ENCODE peak calls at places on chromosomes 4 and X, in eight cellular contexts. V, C, Y, F, M, U, L and A are unnamed samples.

GRCh38 chr4:11814758-11815157 is 386.1 kb upstream of the HS3ST1 start:
- DNase-seq in F (no peak), C (no peak), L (no peak), M (no peak), Y (no peak), V (peak; percentile 42), U (peak; percentile 81), A (no peak)

GRCh38 chr4:168605411-168605810 is 108.6 kb downstream of the PALLD start:
- DNase-seq in C (no peak), M (no peak), V (peak; percentile 73), Y (peak; percentile 46), F (no peak), U (peak; percentile 60), L (no peak), A (no peak)

GRCh38 chrX:22486326-22486725 is 213.6 kb downstream of the CBLL2 start:
- DNase-seq in C (no peak), V (no peak), F (no peak), M (no peak), Y (peak; percentile 0), U (peak; percentile 1), L (no peak), A (no peak)

GRCh38 chr4:26410385-26411293 is 79.6 kb downstream of the CCKAR start:
- DNase-seq in L (no peak), V (peak; percentile 63), F (no peak), U (peak; percentile 73), Y (peak; percentile 71), M (peak; percentile 18), C (no peak), A (no peak)

GRCh38 chr4:102715057-102715456 is 45.7 kb downstream of the MANBA start:
- DNase-seq in C (no peak), M (no peak), L (no peak), F (no peak), U (no peak), V (no peak), Y (no peak), A (no peak)

GRCh38 chr4:47704693-47705325 is 133.1 kb downstream of the CORIN start:
- DNase-seq in F (no peak), Y (peak; percentile 28), U (peak; percentile 36), L (no peak), M (peak; percentile 48), C (peak; percentile 35), V (peak; percentile 28), A (no peak)

GRCh38 chr4:107721436-107722090 is 1.5 kb upstream of the PAPSS1 start:
- DNase-seq in U (no peak), V (no peak), M (peak; percentile 46), F (no peak), L (no peak), C (no peak), Y (no peak), A (peak; percentile 74)

GRCh38 chrX:115339441-115340025 is 50.0 kb downstream of the LUZP4 start:
- DNase-seq in V (peak; percentile 8), C (no peak), L (no peak), U (peak; percentile 93), F (no peak), M (no peak), Y (peak; percentile 64), A (no peak)

GRCh38 chr4:107818301-107818910 is 6.3 kb upstream of the SGMS2 start:
- DNase-seq in V (no peak), C (no peak), L (no peak), U (no peak), F (no peak), Y (no peak), M (no peak), A (no peak)

GRCh38 chr4:37477126-37477525 is 209.1 kb downstream of the RELL1 start:
- DNase-seq in V (peak; percentile 32), U (no peak), F (no peak), C (no peak), L (no peak), M (no peak), Y (no peak), A (no peak)

GRCh38 chr4:78214078-78214477 is 157.0 kb downstream of the FRAS1 start:
- DNase-seq in V (no peak), C (no peak), U (no peak), M (no peak), L (no peak), Y (peak; percentile 26), F (no peak), A (no peak)

GRCh38 chr4:5033266-5033945 is 14.1 kb upstream of the CYTL1 start:
- DNase-seq in M (no peak), U (peak; percentile 51), V (no peak), L (no peak), F (no peak), C (no peak), Y (no peak), A (no peak)

GRCh38 chrX:11100281-11101035 is 10.7 kb upstream of the HCCS start:
- DNase-seq in Y (peak; percentile 68), F (no peak), V (peak; percentile 72), M (peak; percentile 12), C (peak; percentile 34), U (peak; percentile 76), L (peak; percentile 74), A (no peak)

GRCh38 chr4:1080961-1081688 is 32.2 kb downstream of the RNF212 start:
- DNase-seq in L (no peak), U (peak; percentile 34), V (peak; percentile 81), Y (no peak), M (no peak), C (no peak), F (no peak), A (no peak)

GRCh38 chrX:44945736-44946135 is 72.7 kb downstream of the KDM6A start:
- DNase-seq in L (no peak), Y (no peak), M (no peak), U (no peak), V (peak; percentile 7), F (no peak), C (no peak), A (no peak)

GRCh38 chrX:56995271-56995994 is at the start of gene SPIN3:
- DNase-seq in L (peak; percentile 89), V (peak; percentile 78), C (peak; percentile 84), F (peak; percentile 66), M (peak; percentile 85), U (peak; percentile 72), Y (peak; percentile 66), A (peak; percentile 93)

GRCh38 chrX:9942086-9942485 is 25.1 kb upstream of the CLDN34 start:
- DNase-seq in F (no peak), Y (no peak), L (no peak), C (no peak), U (no peak), V (no peak), M (no peak), A (no peak)

GRCh38 chrX:96591418-96591817 is 93.2 kb upstream of the DIAPH2 start:
- DNase-seq in M (no peak), U (peak; percentile 10), L (no peak), Y (no peak), V (no peak), F (no peak), C (no peak), A (no peak)

GRCh38 chr4:134421734-134422133 is 220.1 kb upstream of the PABPC4L start:
- DNase-seq in M (no peak), F (no peak), U (no peak), V (no peak), C (no peak), L (no peak), Y (no peak), A (no peak)

GRCh38 chrX:148371251-148371650 is 129.2 kb upstream of the AFF2 start:
- DNase-seq in M (no peak), L (no peak), C (no peak), V (no peak), U (no peak), F (no peak), Y (no peak), A (no peak)

GRCh38 chr4:172099376-172099775 is 286.2 kb downstream of the GALNTL6 start:
- DNase-seq in L (no peak), U (no peak), C (no peak), F (no peak), Y (no peak), M (no peak), V (no peak), A (no peak)

GRCh38 chr4:172095161-172095560 is 282.0 kb downstream of the GALNTL6 start:
- DNase-seq in U (no peak), Y (no peak), V (no peak), F (no peak), L (no peak), C (no peak), M (no peak), A (no peak)

GRCh38 chr4:172096771-172097170 is 283.6 kb downstream of the GALNTL6 start:
- DNase-seq in V (no peak), M (no peak), Y (no peak), U (peak; percentile 0), L (no peak), F (no peak), C (no peak), A (no peak)
- TF ChIP-seq CTCF in V (no peak), M (no peak), Y (no peak), U (no peak), L (no peak), F (no peak), C (no peak), A (no peak)

GRCh38 chrX:43813898-43814297 is 68.4 kb downstream of the MAOB start:
- DNase-seq in F (no peak), L (no peak), Y (peak; percentile 10), M (peak; percentile 12), U (no peak), V (peak; percentile 47), C (no peak), A (no peak)
- TF ChIP-seq CTCF in F (no peak), L (no peak), Y (peak; percentile 15), M (no peak), U (no peak), V (peak; percentile 20), C (no peak), A (no peak)

GRCh38 chrX:85544609-85545008 is 165.1 kb upstream of the POF1B start:
- DNase-seq in F (no peak), L (no peak), M (no peak), Y (peak; percentile 0), C (no peak), U (peak; percentile 0), V (peak; percentile 8), A (no peak)
- TF ChIP-seq CTCF in F (peak; percentile 34), L (no peak), M (peak; percentile 54), Y (peak; percentile 42), C (no peak), U (no peak), V (peak; percentile 38), A (peak; percentile 15)

GRCh38 chr4:19783667-19784223 is 468.0 kb upstream of the SLIT2 start:
- DNase-seq in L (no peak), V (no peak), F (no peak), M (no peak), U (no peak), Y (no peak), C (no peak), A (no peak)

GRCh38 chr4:19780871-19781270 is 470.8 kb upstream of the SLIT2 start:
- DNase-seq in C (no peak), V (no peak), L (no peak), M (no peak), F (no peak), Y (no peak), U (no peak), A (no peak)

GRCh38 chr4:19791422-19792113 is 460.1 kb upstream of the SLIT2 start:
- DNase-seq in U (peak; percentile 64), M (no peak), F (no peak), C (no peak), V (peak; percentile 59), Y (peak; percentile 23), L (no peak), A (no peak)

DNA sequence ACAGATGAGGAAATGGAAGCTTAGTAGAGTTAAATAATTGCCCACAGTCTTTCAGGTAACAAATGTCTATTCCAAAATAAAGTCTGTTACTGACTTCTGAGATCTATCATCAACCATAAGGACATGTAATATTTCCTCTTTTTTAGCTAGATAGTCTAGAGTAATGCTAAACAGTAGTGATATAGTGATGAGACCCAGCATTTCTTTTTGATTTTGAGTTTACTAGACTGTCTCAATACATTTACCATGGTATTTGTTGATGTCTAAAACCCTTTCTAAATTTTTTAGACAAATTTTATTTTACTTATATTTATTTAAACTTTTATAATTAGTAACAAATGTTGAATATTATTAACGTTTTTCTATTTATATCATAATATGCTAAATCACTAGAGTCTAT is 465.1 kb upstream of the SLIT2 start:
- DNase-seq in Y (no peak), U (no peak), V (no peak), C (no peak), M (no peak), F (no peak), L (no peak), A (no peak)
- TF ChIP-seq CTCF in Y (no peak), U (no peak), V (no peak), C (no peak), M (no peak), F (no peak), L (no peak), A (no peak)